ENCODE peak calls at places on chromosome 21, in eight cellular contexts. Q is NCI-H1436, N is tibial artery, O is right cardiac atrium, Z is RPMI7951, C is myocyte, Y is NCI-H1092, I is iPS-NIHi11. J is an unnamed sample.

GRCh38 chr21:46366091-46366490 is 42.1 kb downstream of the PCNT start:
- DNase-seq in Q (no peak), N (no peak), O (peak; percentile 25), Z (no peak), C (no peak), Y (no peak), I (no peak), J (no peak)

GRCh38 chr21:42164064-42164789 is 54.7 kb upstream of the ABCG1 start:
- DNase-seq in Q (no peak), N (no peak), O (peak; percentile 77), Z (no peak), C (no peak), Y (no peak), I (peak; percentile 59), J (peak; percentile 53)

GRCh38 chr21:45630066-45630694 is 13.3 kb upstream of the PCBP3 start:
- DNase-seq in Q (no peak), N (no peak), O (no peak), Z (no peak), C (no peak), Y (no peak), I (no peak), J (no peak)

GRCh38 chr21:37711294-37711844 is 204.9 kb downstream of the KCNJ6 start:
- DNase-seq in Q (no peak), N (no peak), O (no peak), Z (peak; percentile 52), C (peak; percentile 28), Y (peak; percentile 49), I (no peak), J (no peak)

GRCh38 chr21:17901458-17902092 is 82.4 kb upstream of the C21orf91 start:
- DNase-seq in Q (no peak), N (no peak), O (no peak), Z (no peak), C (no peak), Y (no peak), I (no peak), J (no peak)

GRCh38 chr21:31665397-31665796 is 5.9 kb downstream of the SOD1 start:
- DNase-seq in Q (no peak), N (no peak), O (no peak), Z (no peak), C (no peak), Y (no peak), I (no peak), J (no peak)

GRCh38 chr21:45211661-45212060 is 76.0 kb downstream of the POFUT2 start:
- DNase-seq in Q (no peak), N (no peak), O (no peak), Z (no peak), C (no peak), Y (no peak), I (no peak), J (no peak)

GRCh38 chr21:41932576-41933258 is 21.1 kb downstream of the C2CD2 start:
- DNase-seq in Q (no peak), N (no peak), O (peak; percentile 82), Z (peak; percentile 87), C (peak; percentile 63), Y (no peak), I (no peak), J (no peak)

GRCh38 chr21:46189213-46189958 is 5.1 kb upstream of the SPATC1L start:
- DNase-seq in Q (no peak), N (no peak), O (no peak), Z (peak; percentile 42), C (peak; percentile 71), Y (no peak), I (peak; percentile 2), J (peak; percentile 14)

GRCh38 chr21:46639489-46640386 is 4.3 kb downstream of the PRMT2 start:
- DNase-seq in Q (peak; percentile 0), N (no peak), O (no peak), Z (no peak), C (peak; percentile 33), Y (no peak), I (no peak), J (peak; percentile 62)

GRCh38 chr21:33255404-33255803 is 10.8 kb upstream of the IL10RB start:
- DNase-seq in Q (no peak), N (no peak), O (no peak), Z (no peak), C (no peak), Y (no peak), I (no peak), J (no peak)

GRCh38 chr21:34073749-34074282 is 438 bp downstream of the MRPS6 start:
- DNase-seq in Q (peak; percentile 35), N (no peak), O (peak; percentile 85), Z (peak; percentile 28), C (no peak), Y (no peak), I (peak; percentile 48), J (peak; percentile 10)

GRCh38 chr21:31714741-31715365 is 17.1 kb downstream of the SCAF4 start:
- DNase-seq in Q (no peak), N (no peak), O (no peak), Z (no peak), C (no peak), Y (no peak), I (no peak), J (no peak)

GRCh38 chr21:35648512-35648911 is 411.8 kb downstream of the SETD4 start:
- DNase-seq in Q (no peak), N (no peak), O (no peak), Z (peak; percentile 24), C (no peak), Y (peak; percentile 81), I (no peak), J (no peak)

GRCh38 chr21:42414928-42415769 is 11.4 kb downstream of the UBASH3A start:
- DNase-seq in Q (no peak), N (no peak), O (no peak), Z (peak; percentile 84), C (no peak), Y (no peak), I (peak; percentile 50), J (peak; percentile 16)

GRCh38 chr21:46410516-46410915 is 48.2 kb upstream of the DIP2A start:
- DNase-seq in Q (no peak), N (no peak), O (no peak), Z (no peak), C (no peak), Y (no peak), I (no peak), J (no peak)

GRCh38 chr21:44368711-44369446 is 15.5 kb downstream of the TRPM2 start:
- DNase-seq in Q (no peak), N (no peak), O (peak; percentile 29), Z (no peak), C (no peak), Y (peak; percentile 29), I (peak; percentile 75), J (no peak)

GRCh38 chr21:22855581-22855980 is 1857.4 kb downstream of the NCAM2 start:
- DNase-seq in Q (no peak), N (no peak), O (no peak), Z (no peak), C (no peak), Y (no peak), I (no peak), J (peak; percentile 57)

GRCh38 chr21:36976882-36977651 is 10.6 kb upstream of the HLCS start:
- DNase-seq in Q (peak; percentile 70), N (no peak), O (no peak), Z (peak; percentile 72), C (peak; percentile 68), Y (peak; percentile 53), I (peak; percentile 45), J (peak; percentile 88)

GRCh38 chr21:31524140-31524539 is 135.4 kb upstream of the SOD1 start:
- DNase-seq in Q (no peak), N (no peak), O (no peak), Z (no peak), C (no peak), Y (no peak), I (peak; percentile 66), J (no peak)

GRCh38 chr21:36350282-36350910 is 30.4 kb downstream of the MORC3 start:
- DNase-seq in Q (no peak), N (no peak), O (no peak), Z (peak; percentile 10), C (peak; percentile 29), Y (no peak), I (no peak), J (no peak)

GRCh38 chr21:41927727-41928409 is 25.9 kb downstream of the C2CD2 start:
- DNase-seq in Q (no peak), N (no peak), O (peak; percentile 65), Z (no peak), C (no peak), Y (no peak), I (no peak), J (no peak)

GRCh38 chr21:37459575-37459974 is 93.0 kb downstream of the DYRK1A start:
- DNase-seq in Q (no peak), N (no peak), O (no peak), Z (peak; percentile 50), C (peak; percentile 67), Y (no peak), I (no peak), J (no peak)

GRCh38 chr21:33541105-33541711 is 709 bp downstream of the GART start:
- DNase-seq in Q (no peak), N (no peak), O (peak; percentile 55), Z (peak; percentile 17), C (peak; percentile 20), Y (no peak), I (no peak), J (no peak)

GRCh38 chr21:33961061-33961460 is 45.5 kb upstream of the ATP5PO start:
- DNase-seq in Q (no peak), N (no peak), O (no peak), Z (no peak), C (no peak), Y (no peak), I (no peak), J (no peak)

GRCh38 chr21:34693192-34693810 is 24.5 kb downstream of the CLIC6 start:
- DNase-seq in Q (peak; percentile 37), N (no peak), O (no peak), Z (peak; percentile 64), C (peak; percentile 72), Y (peak; percentile 26), I (peak; percentile 73), J (peak; percentile 57)

GRCh38 chr21:25895565-25896205 is 160.9 kb downstream of the GABPA start:
- DNase-seq in Q (peak; percentile 53), N (no peak), O (no peak), Z (peak; percentile 14), C (peak; percentile 51), Y (no peak), I (no peak), J (peak; percentile 70)

GRCh38 chr21:34745557-34746255 is 76.9 kb downstream of the CLIC6 start:
- DNase-seq in Q (peak; percentile 75), N (peak; percentile 75), O (peak; percentile 85), Z (peak; percentile 84), C (peak; percentile 88), Y (peak; percentile 56), I (peak; percentile 86), J (peak; percentile 74)

GRCh38 chr21:41758550-41758949 is 8.3 kb downstream of the RIPK4 start:
- DNase-seq in Q (no peak), N (no peak), O (no peak), Z (peak; percentile 96), C (no peak), Y (no peak), I (no peak), J (no peak)

GRCh38 chr21:45076245-45076661 is 1.9 kb downstream of the ADARB1 start:
- DNase-seq in Q (no peak), N (no peak), O (no peak), Z (peak; percentile 18), C (no peak), Y (no peak), I (no peak), J (no peak)

GRCh38 chr21:45362748-45363145 is 42.2 kb upstream of the COL18A1 start:
- DNase-seq in Q (no peak), N (no peak), O (peak; percentile 59), Z (no peak), C (no peak), Y (no peak), I (no peak), J (no peak)

GRCh38 chr21:39647476-39647875 is 34.7 kb downstream of the B3GALT5 start:
- DNase-seq in Q (no peak), N (no peak), O (no peak), Z (peak; percentile 84), C (peak; percentile 82), Y (no peak), I (no peak), J (peak; percentile 39)

GRCh38 chr21:44466351-44466954 is 11.1 kb downstream of the LRRC3 start:
- DNase-seq in Q (no peak), N (no peak), O (no peak), Z (no peak), C (no peak), Y (peak; percentile 7), I (peak; percentile 17), J (no peak)

GRCh38 chr21:35281946-35282345 is 232.8 kb upstream of the RUNX1 start:
- DNase-seq in Q (no peak), N (no peak), O (no peak), Z (no peak), C (peak; percentile 53), Y (no peak), I (no peak), J (no peak)